ENCODE peak calls at places on chromosomes 13 and 19, in nine cellular contexts. One of them, this sample, is unnamed.

GRCh38 chr19:23817519-23817918 is 58.8 kb upstream of the ZNF681 start:
- DNase-seq in PC-3: peak; percentile 34
- DNase-seq in mammary epithelial cell: peak; percentile 14
- DNase-seq in psoas muscle: no peak
- DNase-seq in kidney: no peak
- DNase-seq in body of pancreas: peak; percentile 53
- DNase-seq in fibroblast of lung: peak; percentile 14
- DNase-seq in HCT116: peak; percentile 4
- DNase-seq in effector memory CD4-positive, alpha-beta T cell: no peak
- DNase-seq in this sample: no peak

GRCh38 chr19:43300876-43301765 is 31.8 kb upstream of the PSG9 start:
- DNase-seq in PC-3: peak; percentile 53
- DNase-seq in mammary epithelial cell: no peak
- DNase-seq in psoas muscle: no peak
- DNase-seq in kidney: peak; percentile 53
- DNase-seq in body of pancreas: no peak
- DNase-seq in fibroblast of lung: no peak
- DNase-seq in HCT116: no peak
- DNase-seq in effector memory CD4-positive, alpha-beta T cell: no peak
- DNase-seq in this sample: no peak

GRCh38 chr19:18021121-18021755 is 13.3 kb downstream of the ARRDC2 start:
- DNase-seq in PC-3: peak; percentile 80
- DNase-seq in mammary epithelial cell: peak; percentile 84
- DNase-seq in psoas muscle: peak; percentile 93
- DNase-seq in kidney: peak; percentile 98
- DNase-seq in body of pancreas: peak; percentile 74
- DNase-seq in fibroblast of lung: peak; percentile 82
- DNase-seq in HCT116: no peak
- DNase-seq in effector memory CD4-positive, alpha-beta T cell: peak; percentile 73
- DNase-seq in this sample: no peak

GRCh38 chr13:27283906-27284523 is 13.4 kb downstream of the RASL11A start:
- DNase-seq in PC-3: peak; percentile 59
- DNase-seq in mammary epithelial cell: no peak
- DNase-seq in psoas muscle: no peak
- DNase-seq in kidney: no peak
- DNase-seq in body of pancreas: peak; percentile 58
- DNase-seq in fibroblast of lung: no peak
- DNase-seq in HCT116: peak; percentile 15
- DNase-seq in effector memory CD4-positive, alpha-beta T cell: no peak
- DNase-seq in this sample: no peak

GRCh38 chr13:107043016-107043957 is 475.4 kb upstream of the ARGLU1 start:
- DNase-seq in PC-3: no peak
- DNase-seq in mammary epithelial cell: no peak
- DNase-seq in psoas muscle: no peak
- DNase-seq in kidney: peak; percentile 61
- DNase-seq in body of pancreas: no peak
- DNase-seq in fibroblast of lung: peak; percentile 87
- DNase-seq in HCT116: no peak
- DNase-seq in effector memory CD4-positive, alpha-beta T cell: no peak
- DNase-seq in this sample: no peak

GRCh38 chr19:33193864-33194362 is at the start of gene LRP3:
- DNase-seq in PC-3: peak; percentile 12
- DNase-seq in mammary epithelial cell: no peak
- DNase-seq in psoas muscle: peak; percentile 54
- DNase-seq in kidney: peak; percentile 70
- DNase-seq in body of pancreas: peak; percentile 72
- DNase-seq in fibroblast of lung: peak; percentile 41
- DNase-seq in HCT116: no peak
- DNase-seq in effector memory CD4-positive, alpha-beta T cell: no peak
- DNase-seq in this sample: peak; percentile 45

GRCh38 chr13:24654741-24655140 is 25.5 kb upstream of the ATP12A start:
- DNase-seq in PC-3: no peak
- DNase-seq in mammary epithelial cell: no peak
- DNase-seq in psoas muscle: no peak
- DNase-seq in kidney: no peak
- DNase-seq in body of pancreas: no peak
- DNase-seq in fibroblast of lung: peak; percentile 27
- DNase-seq in HCT116: no peak
- DNase-seq in effector memory CD4-positive, alpha-beta T cell: no peak
- DNase-seq in this sample: no peak

GRCh38 chr13:23772717-23773116 is 116.5 kb downstream of the MIPEP start:
- DNase-seq in PC-3: no peak
- DNase-seq in mammary epithelial cell: no peak
- DNase-seq in psoas muscle: no peak
- DNase-seq in kidney: no peak
- DNase-seq in body of pancreas: no peak
- DNase-seq in fibroblast of lung: no peak
- DNase-seq in HCT116: no peak
- DNase-seq in effector memory CD4-positive, alpha-beta T cell: no peak
- DNase-seq in this sample: no peak

GRCh38 chr19:36041831-36042230 is 9.2 kb upstream of the CLIP3 start:
- DNase-seq in PC-3: peak; percentile 9
- DNase-seq in mammary epithelial cell: peak; percentile 20
- DNase-seq in psoas muscle: no peak
- DNase-seq in kidney: no peak
- DNase-seq in body of pancreas: peak; percentile 16
- DNase-seq in fibroblast of lung: peak; percentile 83
- DNase-seq in HCT116: no peak
- DNase-seq in effector memory CD4-positive, alpha-beta T cell: no peak
- DNase-seq in this sample: peak; percentile 36

GRCh38 chr19:15161028-15161984 is 39.5 kb downstream of the NOTCH3 start:
- DNase-seq in PC-3: peak; percentile 51
- DNase-seq in mammary epithelial cell: no peak
- DNase-seq in psoas muscle: no peak
- DNase-seq in kidney: no peak
- DNase-seq in body of pancreas: no peak
- DNase-seq in fibroblast of lung: peak; percentile 9
- DNase-seq in HCT116: peak; percentile 35
- DNase-seq in effector memory CD4-positive, alpha-beta T cell: no peak
- DNase-seq in this sample: peak; percentile 33

GRCh38 chr13:48400820-48401219 is 12.1 kb downstream of the LPAR6 start:
- DNase-seq in PC-3: peak; percentile 59
- DNase-seq in mammary epithelial cell: peak; percentile 91
- DNase-seq in psoas muscle: no peak
- DNase-seq in kidney: no peak
- DNase-seq in body of pancreas: no peak
- DNase-seq in fibroblast of lung: peak; percentile 79
- DNase-seq in HCT116: no peak
- DNase-seq in effector memory CD4-positive, alpha-beta T cell: no peak
- DNase-seq in this sample: no peak

GRCh38 chr19:38596057-38596981 is 21.4 kb downstream of the MAP4K1 start:
- DNase-seq in PC-3: peak; percentile 14
- DNase-seq in mammary epithelial cell: no peak
- DNase-seq in psoas muscle: peak; percentile 67
- DNase-seq in kidney: no peak
- DNase-seq in body of pancreas: peak; percentile 88
- DNase-seq in fibroblast of lung: no peak
- DNase-seq in HCT116: peak; percentile 71
- DNase-seq in effector memory CD4-positive, alpha-beta T cell: peak; percentile 12
- DNase-seq in this sample: peak; percentile 61

GRCh38 chr19:47447470-47448359 is 24.0 kb downstream of the SLC8A2 start:
- DNase-seq in PC-3: peak; percentile 37
- DNase-seq in mammary epithelial cell: peak; percentile 49
- DNase-seq in psoas muscle: peak; percentile 37
- DNase-seq in kidney: peak; percentile 83
- DNase-seq in body of pancreas: peak; percentile 25
- DNase-seq in fibroblast of lung: peak; percentile 15
- DNase-seq in HCT116: peak; percentile 85
- DNase-seq in effector memory CD4-positive, alpha-beta T cell: peak; percentile 43
- DNase-seq in this sample: peak; percentile 24
- H3K4me3 ChIP-seq in PC-3: no peak overlapping the region
- H3K4me3 ChIP-seq in mammary epithelial cell: no peak overlapping the region
- H3K4me3 ChIP-seq in psoas muscle: peak overlapping the region; percentile 15
- H3K4me3 ChIP-seq in kidney: no peak overlapping the region
- H3K4me3 ChIP-seq in body of pancreas: no peak overlapping the region
- H3K4me3 ChIP-seq in fibroblast of lung: no peak overlapping the region
- H3K4me3 ChIP-seq in HCT116: peak overlapping the region; percentile 36
- H3K4me3 ChIP-seq in effector memory CD4-positive, alpha-beta T cell: peak overlapping the region; percentile 10
- H3K4me3 ChIP-seq in this sample: peak overlapping the region; percentile 13

DNA sequence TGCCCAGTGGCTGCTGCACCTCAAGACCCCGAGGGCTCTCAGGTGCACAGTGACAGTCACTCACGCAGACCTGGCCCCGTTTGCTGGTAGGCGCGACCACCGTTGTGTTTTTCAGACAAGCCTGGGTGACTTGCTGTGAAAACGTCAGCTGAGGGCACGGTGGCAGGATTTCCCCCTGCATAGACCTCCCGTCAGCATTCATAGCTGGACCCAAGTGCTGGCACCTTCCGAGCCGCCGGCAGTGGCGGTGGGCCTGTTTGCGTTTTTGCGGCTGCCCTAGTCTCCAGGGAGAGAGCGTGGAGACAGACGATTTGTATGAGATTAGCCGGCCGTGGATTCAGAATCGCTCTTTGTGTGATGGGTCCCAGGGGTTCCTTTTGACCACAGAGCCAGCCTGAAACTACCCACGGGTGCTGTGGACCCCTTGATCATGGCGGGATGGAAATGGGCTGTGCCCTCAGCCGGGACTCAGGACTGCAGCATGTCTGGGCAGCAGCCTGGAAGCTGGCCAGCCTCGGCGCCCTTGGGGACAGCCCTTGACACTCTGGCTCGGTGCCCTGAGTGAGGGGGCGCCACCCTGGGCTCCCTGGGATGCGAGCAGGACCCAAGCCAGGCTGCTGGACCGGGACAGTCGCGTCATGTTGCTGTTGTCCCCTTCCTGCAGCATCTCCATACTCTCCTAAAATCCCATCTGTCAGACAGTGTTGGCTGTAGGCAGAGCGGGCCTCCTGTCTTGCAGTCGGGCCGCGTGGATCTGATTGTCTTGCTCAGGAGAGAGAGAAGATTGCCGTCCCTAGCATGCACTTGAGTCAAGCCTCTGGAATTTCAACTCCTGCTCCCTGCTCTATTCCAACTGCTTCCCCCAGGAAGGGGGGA is 8.6 kb downstream of the KDM4B start:
- DNase-seq in PC-3: no peak
- DNase-seq in mammary epithelial cell: peak; percentile 45
- DNase-seq in psoas muscle: peak; percentile 49
- DNase-seq in kidney: no peak
- DNase-seq in body of pancreas: peak; percentile 47
- DNase-seq in fibroblast of lung: peak; percentile 97
- DNase-seq in HCT116: no peak
- DNase-seq in effector memory CD4-positive, alpha-beta T cell: no peak
- DNase-seq in this sample: no peak
- H3K4me1 ChIP-seq in PC-3: peaks cover 32% of the 10 kb centered on the region
- H3K4me1 ChIP-seq in mammary epithelial cell: peaks cover 34% of the 10 kb centered on the region
- H3K4me1 ChIP-seq in psoas muscle: peaks cover 79% of the 10 kb centered on the region
- H3K4me1 ChIP-seq in kidney: peaks cover 18% of the 10 kb centered on the region
- H3K4me1 ChIP-seq in body of pancreas: peaks cover 70% of the 10 kb centered on the region
- H3K4me1 ChIP-seq in fibroblast of lung: peaks cover 35% of the 10 kb centered on the region
- H3K4me1 ChIP-seq in HCT116: peaks cover 31% of the 10 kb centered on the region
- H3K4me1 ChIP-seq in effector memory CD4-positive, alpha-beta T cell: no peaks in the 10 kb centered on the region
- H3K4me1 ChIP-seq in this sample: no peaks in the 10 kb centered on the region

GRCh38 chr19:41904118-41904870 is 21.3 kb downstream of the ARHGEF1 start:
- DNase-seq in PC-3: peak; percentile 81
- DNase-seq in mammary epithelial cell: no peak
- DNase-seq in psoas muscle: no peak
- DNase-seq in kidney: no peak
- DNase-seq in body of pancreas: peak; percentile 84
- DNase-seq in fibroblast of lung: no peak
- DNase-seq in HCT116: no peak
- DNase-seq in effector memory CD4-positive, alpha-beta T cell: no peak
- DNase-seq in this sample: no peak

GRCh38 chr19:41902594-41902993 is 19.6 kb downstream of the ARHGEF1 start:
- DNase-seq in PC-3: no peak
- DNase-seq in mammary epithelial cell: no peak
- DNase-seq in psoas muscle: no peak
- DNase-seq in kidney: no peak
- DNase-seq in body of pancreas: no peak
- DNase-seq in fibroblast of lung: no peak
- DNase-seq in HCT116: no peak
- DNase-seq in effector memory CD4-positive, alpha-beta T cell: no peak
- DNase-seq in this sample: no peak

GRCh38 chr19:41898235-41898634 is 15.3 kb downstream of the ARHGEF1 start:
- DNase-seq in PC-3: no peak
- DNase-seq in mammary epithelial cell: no peak
- DNase-seq in psoas muscle: no peak
- DNase-seq in kidney: no peak
- DNase-seq in body of pancreas: no peak
- DNase-seq in fibroblast of lung: no peak
- DNase-seq in HCT116: no peak
- DNase-seq in effector memory CD4-positive, alpha-beta T cell: no peak
- DNase-seq in this sample: no peak

GRCh38 chr19:41903161-41903953 is 20.4 kb downstream of the ARHGEF1 start:
- DNase-seq in PC-3: no peak
- DNase-seq in mammary epithelial cell: no peak
- DNase-seq in psoas muscle: no peak
- DNase-seq in kidney: no peak
- DNase-seq in body of pancreas: no peak
- DNase-seq in fibroblast of lung: no peak
- DNase-seq in HCT116: no peak
- DNase-seq in effector memory CD4-positive, alpha-beta T cell: no peak
- DNase-seq in this sample: no peak

GRCh38 chr19:41901707-41902360 is 18.9 kb downstream of the ARHGEF1 start:
- DNase-seq in PC-3: no peak
- DNase-seq in mammary epithelial cell: no peak
- DNase-seq in psoas muscle: no peak
- DNase-seq in kidney: no peak
- DNase-seq in body of pancreas: no peak
- DNase-seq in fibroblast of lung: no peak
- DNase-seq in HCT116: no peak
- DNase-seq in effector memory CD4-positive, alpha-beta T cell: no peak
- DNase-seq in this sample: no peak
- H3K36me3 ChIP-seq in PC-3: peaks cover 24% of the 10 kb centered on the region
- H3K36me3 ChIP-seq in mammary epithelial cell: peaks cover 17% of the 10 kb centered on the region
- H3K36me3 ChIP-seq in psoas muscle: peaks cover 90% of the 10 kb centered on the region
- H3K36me3 ChIP-seq in kidney: peaks cover 52% of the 10 kb centered on the region
- H3K36me3 ChIP-seq in body of pancreas: peaks cover 55% of the 10 kb centered on the region
- H3K36me3 ChIP-seq in fibroblast of lung: peaks cover 33% of the 10 kb centered on the region
- H3K36me3 ChIP-seq in HCT116: peaks cover 46% of the 10 kb centered on the region
- H3K36me3 ChIP-seq in effector memory CD4-positive, alpha-beta T cell: peaks cover 92% of the 10 kb centered on the region
- H3K36me3 ChIP-seq in this sample: peaks cover 54% of the 10 kb centered on the region

DNA sequence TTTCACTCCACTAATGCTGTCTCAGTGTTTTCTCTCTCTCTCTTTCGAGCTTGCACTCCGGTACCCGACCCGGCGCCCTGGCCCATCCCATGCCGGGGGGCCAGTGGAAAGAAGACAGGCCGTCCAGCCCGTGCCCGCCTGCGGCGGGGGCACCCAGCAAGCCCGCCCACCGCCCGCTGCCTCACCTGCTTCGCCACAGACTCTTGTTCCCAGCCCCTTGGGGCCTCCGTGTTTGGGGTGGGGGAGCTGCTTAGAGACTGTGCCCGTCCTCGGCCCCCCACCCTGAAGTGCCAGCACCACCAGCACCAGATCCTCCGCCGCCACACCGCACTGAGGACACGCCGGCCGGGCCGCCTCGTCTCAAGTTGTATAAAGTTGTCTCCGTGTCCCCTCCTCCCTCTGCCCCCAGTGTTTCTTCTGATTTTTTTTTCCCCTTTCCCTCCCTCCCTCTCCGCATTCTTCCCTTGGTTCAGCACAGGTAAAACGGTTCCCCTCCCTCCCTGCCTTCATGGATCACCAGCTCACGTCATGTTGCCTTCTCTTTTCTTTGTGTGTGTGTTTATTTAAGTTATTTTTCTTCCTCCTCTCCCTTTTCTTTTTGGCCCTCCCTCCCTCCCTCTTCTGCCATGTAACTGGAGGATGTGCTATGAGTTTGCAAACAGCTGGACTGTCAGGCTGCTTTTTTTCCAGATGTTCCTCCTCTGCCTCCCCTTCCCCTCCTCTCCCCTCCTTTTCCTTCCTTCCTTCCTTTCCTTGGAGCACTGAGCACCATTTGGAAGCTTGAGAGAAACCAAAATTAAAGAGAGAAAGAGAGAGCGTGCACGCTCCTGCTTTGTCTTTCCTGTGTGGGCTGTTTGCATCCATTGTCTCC is 2.1 kb downstream of the LENG9 start:
- DNase-seq in PC-3: no peak
- DNase-seq in mammary epithelial cell: no peak
- DNase-seq in psoas muscle: peak; percentile 21
- DNase-seq in kidney: peak; percentile 83
- DNase-seq in body of pancreas: no peak
- DNase-seq in fibroblast of lung: no peak
- DNase-seq in HCT116: no peak
- DNase-seq in effector memory CD4-positive, alpha-beta T cell: no peak
- DNase-seq in this sample: no peak
- H3K4me3 ChIP-seq in PC-3: peak overlapping the region; percentile 75
- H3K4me3 ChIP-seq in mammary epithelial cell: no peak overlapping the region
- H3K4me3 ChIP-seq in psoas muscle: no peak overlapping the region
- H3K4me3 ChIP-seq in kidney: peak overlapping the region; percentile 53
- H3K4me3 ChIP-seq in body of pancreas: no peak overlapping the region
- H3K4me3 ChIP-seq in fibroblast of lung: no peak overlapping the region
- H3K4me3 ChIP-seq in HCT116: no peak overlapping the region
- H3K4me3 ChIP-seq in effector memory CD4-positive, alpha-beta T cell: no peak overlapping the region
- H3K4me3 ChIP-seq in this sample: no peak overlapping the region